ENCODE peak calls at places on chromosomes 7 and 10, in five cellular contexts. One of them, this sample, is unnamed.
A peak's percentile ranks its signal among the peaks of the same experiment; 100 is the strongest.

GRCh38 chr7:5872326-5872725 is 8.3 kb upstream of the OCM start:
- DNase-seq in AG10803: no peak
- DNase-seq in OCI-LY7: no peak
- DNase-seq in Calu3: no peak
- DNase-seq in HCT116: no peak
- DNase-seq in this sample: no peak

GRCh38 chr10:72292223-72292691 is 18.5 kb downstream of the DDIT4 start:
- DNase-seq in AG10803: no peak
- DNase-seq in OCI-LY7: no peak
- DNase-seq in Calu3: peak; percentile 90
- DNase-seq in HCT116: peak; percentile 91
- DNase-seq in this sample: no peak

GRCh38 chr10:62327897-62328296 is 46.3 kb upstream of the ZNF365 start:
- DNase-seq in AG10803: peak; percentile 71
- DNase-seq in OCI-LY7: no peak
- DNase-seq in Calu3: no peak
- DNase-seq in HCT116: no peak
- DNase-seq in this sample: no peak

GRCh38 chr10:110355922-110356627 is 51.4 kb upstream of the SMNDC1 start:
- DNase-seq in AG10803: no peak
- DNase-seq in OCI-LY7: peak; percentile 71
- DNase-seq in Calu3: no peak
- DNase-seq in HCT116: no peak
- DNase-seq in this sample: no peak

GRCh38 chr10:71225291-71226058 is 13.1 kb downstream of the UNC5B start:
- DNase-seq in AG10803: no peak
- DNase-seq in OCI-LY7: no peak
- DNase-seq in Calu3: no peak
- DNase-seq in HCT116: no peak
- DNase-seq in this sample: no peak

GRCh38 chr7:25098096-25099046 is 26.7 kb downstream of the CYCS start:
- DNase-seq in AG10803: peak; percentile 75
- DNase-seq in OCI-LY7: peak; percentile 83
- DNase-seq in Calu3: peak; percentile 72
- DNase-seq in HCT116: peak; percentile 70
- DNase-seq in this sample: no peak

GRCh38 chr7:20831451-20831850 is 44.8 kb upstream of the SP8 start:
- DNase-seq in AG10803: no peak
- DNase-seq in OCI-LY7: no peak
- DNase-seq in Calu3: no peak
- DNase-seq in HCT116: no peak
- DNase-seq in this sample: no peak

GRCh38 chr7:32069251-32069650 is 956 bp downstream of the PDE1C start:
- DNase-seq in AG10803: no peak
- DNase-seq in OCI-LY7: no peak
- DNase-seq in Calu3: no peak
- DNase-seq in HCT116: no peak
- DNase-seq in this sample: no peak

GRCh38 chr10:75967491-75967890 is 536.1 kb downstream of the LRMDA start:
- DNase-seq in AG10803: no peak
- DNase-seq in OCI-LY7: no peak
- DNase-seq in Calu3: no peak
- DNase-seq in HCT116: no peak
- DNase-seq in this sample: no peak

GRCh38 chr10:28248092-28248491 is 54.8 kb downstream of the MPP7 start:
- DNase-seq in AG10803: peak; percentile 62
- DNase-seq in OCI-LY7: no peak
- DNase-seq in Calu3: no peak
- DNase-seq in HCT116: no peak
- DNase-seq in this sample: no peak

GRCh38 chr10:28253174-28253783 is 49.6 kb downstream of the MPP7 start:
- DNase-seq in AG10803: peak; percentile 22
- DNase-seq in OCI-LY7: no peak
- DNase-seq in Calu3: no peak
- DNase-seq in HCT116: no peak
- DNase-seq in this sample: no peak

GRCh38 chr10:122204691-122205489 is 66.2 kb upstream of the BTBD16 start:
- DNase-seq in AG10803: no peak
- DNase-seq in OCI-LY7: no peak
- DNase-seq in Calu3: no peak
- DNase-seq in HCT116: no peak
- DNase-seq in this sample: no peak
- TF ChIP-seq CTCF in AG10803: peak; percentile 9
- TF ChIP-seq CTCF in OCI-LY7: no peak
- TF ChIP-seq CTCF in Calu3: no peak
- TF ChIP-seq CTCF in HCT116: no peak
- TF ChIP-seq CTCF in this sample: no peak

DNA sequence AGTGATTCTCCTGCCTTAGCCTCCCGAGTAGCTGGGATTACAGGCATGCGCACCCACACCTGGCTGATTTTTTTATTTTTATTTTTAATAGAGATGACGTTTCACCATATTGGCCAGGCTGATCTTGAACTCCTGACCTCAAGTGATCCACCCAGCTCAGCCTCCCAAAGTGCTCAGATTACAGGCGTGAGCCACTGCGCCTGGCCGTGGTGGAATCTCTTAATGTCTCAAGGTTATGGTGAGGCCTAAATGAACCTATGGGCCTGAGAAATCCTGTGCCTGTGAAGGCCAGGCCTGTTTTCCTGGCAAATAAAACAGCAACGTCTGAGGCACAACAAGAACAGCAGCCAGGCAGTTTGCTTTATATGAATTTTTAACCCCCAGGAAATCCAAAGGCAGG is 297.6 kb upstream of the ZMIZ1 start:
- DNase-seq in AG10803: no peak
- DNase-seq in OCI-LY7: no peak
- DNase-seq in Calu3: no peak
- DNase-seq in HCT116: no peak
- DNase-seq in this sample: no peak
- TF ChIP-seq CTCF in AG10803: no peak
- TF ChIP-seq CTCF in OCI-LY7: no peak
- TF ChIP-seq CTCF in Calu3: no peak
- TF ChIP-seq CTCF in HCT116: no peak
- TF ChIP-seq CTCF in this sample: no peak

GRCh38 chr7:50795831-50796230 is 13.1 kb upstream of the GRB10 start:
- DNase-seq in AG10803: no peak
- DNase-seq in OCI-LY7: no peak
- DNase-seq in Calu3: peak; percentile 61
- DNase-seq in HCT116: no peak
- DNase-seq in this sample: no peak
- TF ChIP-seq CTCF in AG10803: peak; percentile 19
- TF ChIP-seq CTCF in OCI-LY7: no peak
- TF ChIP-seq CTCF in Calu3: peak; percentile 59
- TF ChIP-seq CTCF in HCT116: peak; percentile 39
- TF ChIP-seq CTCF in this sample: no peak

DNA sequence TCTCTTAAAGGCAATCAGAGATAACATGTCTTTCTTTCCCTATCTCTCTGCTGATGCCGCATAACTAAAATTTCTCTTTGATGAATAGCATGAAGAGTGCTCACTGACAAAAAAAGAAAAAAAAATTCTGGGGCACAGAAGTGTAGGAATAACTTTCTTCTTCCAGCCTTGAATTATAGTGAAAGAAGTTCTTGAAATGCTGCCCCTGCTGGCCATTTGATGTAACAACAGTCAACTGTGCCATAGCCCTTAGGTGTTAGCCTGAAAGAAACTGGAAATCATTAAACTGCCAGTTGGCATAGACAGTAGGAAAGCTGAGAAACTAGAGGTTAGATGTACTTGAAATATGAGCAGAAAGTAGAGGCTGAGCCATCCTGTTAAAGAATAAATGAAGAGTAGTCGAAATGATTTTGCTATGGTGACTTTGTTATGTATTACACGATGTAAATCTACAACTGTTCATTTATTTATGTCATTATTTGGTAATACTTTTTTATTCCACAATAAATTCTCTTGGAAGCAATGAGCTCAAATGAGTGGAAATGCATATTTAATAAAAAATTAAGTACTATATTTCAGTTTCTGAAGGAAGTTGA is 48.3 kb upstream of the FAM171A1 start:
- DNase-seq in AG10803: peak; percentile 37
- DNase-seq in OCI-LY7: peak; percentile 45
- DNase-seq in Calu3: peak; percentile 38
- DNase-seq in HCT116: peak; percentile 48
- DNase-seq in this sample: no peak
- TF ChIP-seq CTCF in AG10803: peak; percentile 84
- TF ChIP-seq CTCF in OCI-LY7: peak; percentile 96
- TF ChIP-seq CTCF in Calu3: peak; percentile 62
- TF ChIP-seq CTCF in HCT116: peak; percentile 76
- TF ChIP-seq CTCF in this sample: peak; percentile 97

DNA sequence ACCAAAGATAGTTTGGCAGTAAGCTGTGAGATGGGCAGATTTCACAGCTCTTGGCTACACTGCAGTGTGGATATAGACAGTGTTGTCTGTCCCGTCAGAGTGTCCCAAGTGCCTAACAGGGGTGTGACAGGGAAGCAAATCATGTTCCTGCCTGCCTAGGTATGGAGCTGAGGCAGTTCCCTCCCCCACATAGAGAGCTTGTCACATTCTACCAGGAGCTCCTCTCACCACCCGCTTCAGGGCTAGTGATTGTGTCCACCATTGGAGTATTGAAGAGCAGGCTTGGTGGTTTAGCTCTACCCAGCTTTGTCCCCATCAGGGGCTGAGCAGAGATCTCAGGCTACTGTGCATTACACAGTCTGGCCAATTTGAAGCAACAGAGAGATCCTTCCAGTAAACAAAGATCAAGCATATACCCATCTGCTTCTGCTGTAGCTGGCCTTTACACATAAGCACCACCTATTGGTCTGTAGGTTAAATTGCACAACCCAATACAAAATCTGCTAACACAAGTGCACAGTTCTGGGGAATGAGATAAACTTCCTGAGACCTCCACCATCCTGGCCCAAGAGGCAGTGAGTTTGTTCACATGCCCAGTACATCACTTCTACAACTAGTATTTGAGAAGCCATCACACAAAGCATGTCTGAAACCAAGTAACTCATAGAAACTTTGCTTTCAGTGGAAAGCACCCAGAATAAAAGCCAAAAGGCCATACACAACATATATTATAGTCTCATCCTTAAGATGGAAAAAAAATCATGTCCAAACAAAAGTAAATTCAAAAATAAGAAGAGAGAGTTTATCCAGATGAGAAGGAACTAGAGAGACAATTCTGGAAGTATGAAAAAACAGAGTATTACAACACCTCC is 67.3 kb downstream of the GLCCI1 start:
- DNase-seq in AG10803: peak; percentile 45
- DNase-seq in OCI-LY7: peak; percentile 62
- DNase-seq in Calu3: no peak
- DNase-seq in HCT116: peak; percentile 10
- DNase-seq in this sample: no peak
- TF ChIP-seq CTCF in AG10803: peak; percentile 67
- TF ChIP-seq CTCF in OCI-LY7: peak; percentile 83
- TF ChIP-seq CTCF in Calu3: peak; percentile 68
- TF ChIP-seq CTCF in HCT116: peak; percentile 51
- TF ChIP-seq CTCF in this sample: no peak

DNA sequence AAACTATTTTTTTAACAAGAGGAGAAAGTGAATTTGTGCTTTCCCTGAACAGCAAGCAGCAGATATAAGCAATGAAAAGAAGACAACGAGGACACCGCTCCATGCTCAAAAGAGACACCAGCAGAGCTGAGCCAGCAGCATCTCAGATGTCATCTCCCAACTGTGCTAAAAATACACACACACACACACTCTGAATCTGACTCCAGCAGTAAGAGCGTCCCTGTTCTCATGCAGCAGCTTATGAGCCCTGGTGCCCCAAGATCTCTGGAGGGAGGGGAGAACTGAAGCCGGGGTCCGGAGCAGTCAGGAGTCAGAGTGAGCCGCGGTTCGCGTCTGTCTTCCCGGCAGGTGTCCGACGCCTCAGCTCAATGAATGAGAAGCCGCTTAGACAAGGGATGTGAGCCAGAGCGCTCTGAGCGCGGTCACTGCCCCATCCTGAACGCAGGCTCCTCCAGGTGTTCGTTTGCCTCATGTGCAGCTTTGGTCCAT is 49.2 kb downstream of the SVIL start:
- DNase-seq in AG10803: peak; percentile 33
- DNase-seq in OCI-LY7: no peak
- DNase-seq in Calu3: no peak
- DNase-seq in HCT116: no peak
- DNase-seq in this sample: no peak
- TF ChIP-seq CTCF in AG10803: no peak
- TF ChIP-seq CTCF in OCI-LY7: no peak
- TF ChIP-seq CTCF in Calu3: no peak
- TF ChIP-seq CTCF in HCT116: no peak
- TF ChIP-seq CTCF in this sample: no peak

GRCh38 chr10:12800302-12800701 is 201.2 kb downstream of the CCDC3 start:
- DNase-seq in AG10803: no peak
- DNase-seq in OCI-LY7: no peak
- DNase-seq in Calu3: no peak
- DNase-seq in HCT116: no peak
- DNase-seq in this sample: no peak
- TF ChIP-seq CTCF in AG10803: no peak
- TF ChIP-seq CTCF in OCI-LY7: peak; percentile 32
- TF ChIP-seq CTCF in Calu3: no peak
- TF ChIP-seq CTCF in HCT116: peak; percentile 48
- TF ChIP-seq CTCF in this sample: no peak

This sample was measured in activated B cell treated with CpG ODN at 0.5 μM for 24 hours.